ENCODE peak calls at places on chromosomes 4 and X, in six cellular contexts. One of them, this sample, is unnamed. For H3K27me3, the result is how much of the 10 kb centered on the place peaks cover.

GRCh38 chrX:131802836-131803626 is 220.1 kb upstream of the STK26 start:
- DNase-seq in AG04450: no peak
- DNase-seq in ascending aorta: peak
- DNase-seq in HCT116: no peak
- DNase-seq in heart right ventricle: peak
- DNase-seq in lower lobe of right lung: no peak
- DNase-seq in this sample: peak

GRCh38 chrX:52346462-52347165 is 22.2 kb upstream of the XAGE2 start:
- DNase-seq in AG04450: no peak
- DNase-seq in ascending aorta: no peak
- DNase-seq in HCT116: peak
- DNase-seq in heart right ventricle: no peak
- DNase-seq in lower lobe of right lung: no peak
- DNase-seq in this sample: no peak

GRCh38 chr4:39103291-39103690 is 41.3 kb downstream of the KLHL5 start:
- DNase-seq in AG04450: no peak
- DNase-seq in ascending aorta: no peak
- DNase-seq in HCT116: no peak
- DNase-seq in heart right ventricle: no peak
- DNase-seq in lower lobe of right lung: no peak
- DNase-seq in this sample: no peak

GRCh38 chr4:123298798-123299197 is 97.8 kb upstream of the SPRY1 start:
- DNase-seq in AG04450: no peak
- DNase-seq in ascending aorta: no peak
- DNase-seq in HCT116: no peak
- DNase-seq in heart right ventricle: no peak
- DNase-seq in lower lobe of right lung: no peak
- DNase-seq in this sample: no peak

GRCh38 chrX:117713411-117713810 is 403.2 kb downstream of the KLHL13 start:
- DNase-seq in AG04450: no peak
- DNase-seq in ascending aorta: no peak
- DNase-seq in HCT116: no peak
- DNase-seq in heart right ventricle: no peak
- DNase-seq in lower lobe of right lung: no peak
- DNase-seq in this sample: no peak

GRCh38 chr4:28014469-28014868 is 1153.8 kb downstream of the STIM2 start:
- DNase-seq in AG04450: no peak
- DNase-seq in ascending aorta: no peak
- DNase-seq in HCT116: no peak
- DNase-seq in heart right ventricle: no peak
- DNase-seq in lower lobe of right lung: no peak
- DNase-seq in this sample: no peak

GRCh38 chrX:155326610-155327009 is 7.8 kb downstream of the CLIC2 start:
- DNase-seq in AG04450: no peak
- DNase-seq in ascending aorta: no peak
- DNase-seq in HCT116: no peak
- DNase-seq in heart right ventricle: no peak
- DNase-seq in lower lobe of right lung: no peak
- DNase-seq in this sample: no peak

GRCh38 chr4:522911-523443 is 24.0 kb downstream of the PIGG start:
- DNase-seq in AG04450: no peak
- DNase-seq in ascending aorta: no peak
- DNase-seq in HCT116: no peak
- DNase-seq in heart right ventricle: no peak
- DNase-seq in lower lobe of right lung: no peak
- DNase-seq in this sample: no peak

GRCh38 chr4:160182727-160183126 is 1079.8 kb downstream of the RAPGEF2 start:
- DNase-seq in AG04450: no peak
- DNase-seq in ascending aorta: no peak
- DNase-seq in HCT116: no peak
- DNase-seq in heart right ventricle: no peak
- DNase-seq in lower lobe of right lung: no peak
- DNase-seq in this sample: no peak

DNA sequence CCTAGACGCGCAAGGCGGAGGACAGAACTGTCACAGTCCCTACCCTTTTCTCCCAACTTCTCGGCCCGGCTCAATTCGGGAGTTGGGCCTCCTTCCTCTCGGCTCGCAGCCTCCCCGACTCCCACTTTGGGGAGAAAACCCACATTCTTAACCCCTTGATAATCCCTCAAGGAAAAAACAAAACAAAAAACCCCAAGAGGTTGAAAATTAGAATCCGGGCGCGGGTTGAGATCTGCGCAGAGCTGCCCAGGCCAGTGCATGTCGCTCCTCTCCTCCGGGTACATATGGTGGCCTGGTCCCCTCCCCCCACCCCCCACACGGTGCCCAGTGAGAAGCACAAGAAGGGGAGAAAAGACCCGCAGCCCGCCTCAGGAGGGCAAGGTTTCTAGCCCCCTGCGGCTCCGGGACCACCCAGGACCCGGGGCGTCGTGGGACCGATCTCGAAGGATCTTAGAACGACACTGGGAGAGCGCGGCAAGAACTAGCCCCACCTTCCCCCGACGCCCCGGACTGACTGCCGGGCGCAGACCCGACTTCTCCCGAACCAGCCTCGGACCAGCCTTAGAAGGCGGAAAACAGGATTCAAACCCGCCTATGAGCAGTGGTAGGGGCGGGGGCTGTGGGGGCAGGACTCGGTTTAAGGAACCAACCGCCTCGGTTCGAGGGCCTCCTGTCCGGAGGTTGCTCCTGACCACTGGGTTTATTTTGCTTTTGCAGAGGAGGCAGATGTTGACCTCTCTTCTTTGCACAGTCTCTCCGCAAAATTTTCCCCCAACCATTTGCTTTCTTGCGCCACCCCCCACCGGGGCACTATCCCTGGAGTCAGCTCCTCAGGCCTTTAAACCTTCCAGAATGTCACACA is 2.5 kb upstream of the PDGFRA start:
- DNase-seq in AG04450: peak
- DNase-seq in ascending aorta: no peak
- DNase-seq in HCT116: no peak
- DNase-seq in heart right ventricle: peak
- DNase-seq in lower lobe of right lung: peak
- DNase-seq in this sample: peak
- H3K27me3 ChIP-seq in AG04450: under half
- H3K27me3 ChIP-seq in ascending aorta: under half
- H3K27me3 ChIP-seq in HCT116: under half
- H3K27me3 ChIP-seq in heart right ventricle: half or more
- H3K27me3 ChIP-seq in lower lobe of right lung: half or more
- H3K27me3 ChIP-seq in this sample: under half

GRCh38 chrX:41732260-41732659 is 8.3 kb downstream of the GPR82 start:
- DNase-seq in AG04450: no peak
- DNase-seq in ascending aorta: no peak
- DNase-seq in HCT116: no peak
- DNase-seq in heart right ventricle: no peak
- DNase-seq in lower lobe of right lung: no peak
- DNase-seq in this sample: no peak

GRCh38 chrX:41730101-41730500 is 6.1 kb downstream of the GPR82 start:
- DNase-seq in AG04450: no peak
- DNase-seq in ascending aorta: no peak
- DNase-seq in HCT116: no peak
- DNase-seq in heart right ventricle: no peak
- DNase-seq in lower lobe of right lung: no peak
- DNase-seq in this sample: no peak

GRCh38 chrX:41737065-41737464 is 13.1 kb downstream of the GPR82 start:
- DNase-seq in AG04450: no peak
- DNase-seq in ascending aorta: no peak
- DNase-seq in HCT116: no peak
- DNase-seq in heart right ventricle: no peak
- DNase-seq in lower lobe of right lung: no peak
- DNase-seq in this sample: no peak

GRCh38 chrX:41734530-41734929 is 10.5 kb downstream of the GPR82 start:
- DNase-seq in AG04450: no peak
- DNase-seq in ascending aorta: no peak
- DNase-seq in HCT116: peak
- DNase-seq in heart right ventricle: no peak
- DNase-seq in lower lobe of right lung: no peak
- DNase-seq in this sample: no peak

GRCh38 chrX:41733939-41734338 is 10.0 kb downstream of the GPR82 start:
- DNase-seq in AG04450: no peak
- DNase-seq in ascending aorta: no peak
- DNase-seq in HCT116: no peak
- DNase-seq in heart right ventricle: no peak
- DNase-seq in lower lobe of right lung: no peak
- DNase-seq in this sample: no peak
- H3K27me3 ChIP-seq in AG04450: under half
- H3K27me3 ChIP-seq in ascending aorta: under half
- H3K27me3 ChIP-seq in HCT116: under half
- H3K27me3 ChIP-seq in heart right ventricle: under half
- H3K27me3 ChIP-seq in lower lobe of right lung: under half
- H3K27me3 ChIP-seq in this sample: under half

DNA sequence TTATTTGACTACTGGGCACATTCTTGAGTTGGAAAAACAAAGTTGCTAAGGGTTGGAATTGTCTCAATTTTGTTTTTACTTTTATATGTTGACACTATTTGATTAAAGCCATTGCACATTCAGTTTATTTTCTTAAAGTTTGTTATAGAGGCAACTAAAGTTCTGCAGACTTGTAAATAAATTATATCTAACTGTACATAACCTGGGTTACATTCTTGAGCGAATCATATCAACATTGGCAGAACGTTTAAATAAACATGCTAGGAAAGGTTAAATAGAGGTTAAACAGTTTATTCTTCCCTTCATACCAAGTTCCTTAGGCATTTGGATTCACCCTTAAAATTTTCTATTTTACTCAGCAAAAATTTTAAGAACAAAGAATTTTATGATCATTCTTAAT is 74.5 kb downstream of the UCHL1 start:
- DNase-seq in AG04450: no peak
- DNase-seq in ascending aorta: no peak
- DNase-seq in HCT116: no peak
- DNase-seq in heart right ventricle: no peak
- DNase-seq in lower lobe of right lung: no peak
- DNase-seq in this sample: no peak
- H3K27me3 ChIP-seq in AG04450: under half
- H3K27me3 ChIP-seq in ascending aorta: under half
- H3K27me3 ChIP-seq in HCT116: under half
- H3K27me3 ChIP-seq in heart right ventricle: under half
- H3K27me3 ChIP-seq in lower lobe of right lung: under half
- H3K27me3 ChIP-seq in this sample: under half

DNA sequence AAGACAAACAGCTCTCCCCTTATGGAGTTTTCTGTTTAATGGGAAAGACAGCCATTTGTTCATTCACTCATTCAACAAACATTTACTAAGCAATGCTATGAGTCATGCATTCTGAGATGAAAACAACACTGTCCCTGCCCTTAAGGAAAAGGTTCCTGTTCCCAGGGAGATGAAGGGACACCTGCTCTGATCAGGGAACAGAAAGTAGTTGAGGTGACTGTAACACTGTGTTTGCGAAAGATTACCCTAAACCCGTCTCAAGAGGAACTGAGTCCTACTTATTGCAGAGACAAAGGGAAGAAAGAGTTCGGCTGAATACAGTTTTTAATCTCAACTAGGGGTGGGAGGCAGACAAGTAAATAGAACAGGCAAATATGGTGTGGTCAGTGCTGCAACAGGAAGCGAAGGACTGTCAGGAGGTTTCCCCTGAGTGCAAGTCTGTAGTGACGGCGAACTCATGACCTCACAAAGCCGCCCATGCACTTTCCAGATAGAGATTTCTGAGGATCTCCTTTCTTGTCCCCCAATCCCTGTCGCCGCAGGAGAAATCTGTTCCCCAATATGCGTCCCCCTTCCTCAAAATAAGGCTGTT is 712 bp downstream of the STX18 start:
- DNase-seq in AG04450: no peak
- DNase-seq in ascending aorta: no peak
- DNase-seq in HCT116: no peak
- DNase-seq in heart right ventricle: no peak
- DNase-seq in lower lobe of right lung: peak
- DNase-seq in this sample: no peak
- H3K27me3 ChIP-seq in AG04450: under half
- H3K27me3 ChIP-seq in ascending aorta: under half
- H3K27me3 ChIP-seq in HCT116: under half
- H3K27me3 ChIP-seq in heart right ventricle: under half
- H3K27me3 ChIP-seq in lower lobe of right lung: under half
- H3K27me3 ChIP-seq in this sample: under half

GRCh38 chr4:90127223-90127705 is at the start of gene CCSER1:
- DNase-seq in AG04450: no peak
- DNase-seq in ascending aorta: no peak
- DNase-seq in HCT116: peak
- DNase-seq in heart right ventricle: peak
- DNase-seq in lower lobe of right lung: peak
- DNase-seq in this sample: peak

GRCh38 chr4:90126805-90127204 is 389 bp upstream of the CCSER1 start:
- DNase-seq in AG04450: no peak
- DNase-seq in ascending aorta: no peak
- DNase-seq in HCT116: no peak
- DNase-seq in heart right ventricle: no peak
- DNase-seq in lower lobe of right lung: no peak
- DNase-seq in this sample: no peak

GRCh38 chr4:90121961-90122748 is 5.0 kb upstream of the CCSER1 start:
- DNase-seq in AG04450: no peak
- DNase-seq in ascending aorta: no peak
- DNase-seq in HCT116: no peak
- DNase-seq in heart right ventricle: no peak
- DNase-seq in lower lobe of right lung: no peak
- DNase-seq in this sample: no peak

GRCh38 chr4:90127706-90128345 is 632 bp downstream of the CCSER1 start:
- DNase-seq in AG04450: no peak
- DNase-seq in ascending aorta: no peak
- DNase-seq in HCT116: no peak
- DNase-seq in heart right ventricle: peak
- DNase-seq in lower lobe of right lung: peak
- DNase-seq in this sample: no peak
- H3K27me3 ChIP-seq in AG04450: under half
- H3K27me3 ChIP-seq in ascending aorta: under half
- H3K27me3 ChIP-seq in HCT116: under half
- H3K27me3 ChIP-seq in heart right ventricle: under half
- H3K27me3 ChIP-seq in lower lobe of right lung: under half
- H3K27me3 ChIP-seq in this sample: under half

DNA sequence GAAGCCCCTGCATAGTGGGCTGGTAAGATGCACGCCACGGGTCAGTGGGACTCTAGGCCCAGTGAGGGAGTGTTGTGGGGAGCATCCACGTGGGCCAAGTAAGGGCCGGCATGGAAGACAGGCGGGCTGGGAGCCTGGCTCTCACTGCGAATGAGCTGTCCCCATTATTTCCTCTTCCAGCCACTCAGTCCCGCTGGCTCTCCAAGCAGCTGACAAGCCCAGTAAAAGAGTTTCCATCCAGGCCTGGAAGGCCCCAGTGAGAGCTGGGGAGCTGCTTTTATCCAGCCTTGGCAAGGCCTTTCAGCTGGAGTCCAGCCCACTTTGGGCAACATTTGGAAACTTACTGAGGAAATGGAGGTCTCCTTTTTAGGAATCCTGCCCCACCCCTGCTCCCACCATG is 24.9 kb downstream of the APLN start:
- DNase-seq in AG04450: no peak
- DNase-seq in ascending aorta: no peak
- DNase-seq in HCT116: no peak
- DNase-seq in heart right ventricle: no peak
- DNase-seq in lower lobe of right lung: no peak
- DNase-seq in this sample: no peak
- H3K27me3 ChIP-seq in AG04450: under half
- H3K27me3 ChIP-seq in ascending aorta: under half
- H3K27me3 ChIP-seq in HCT116: under half
- H3K27me3 ChIP-seq in heart right ventricle: under half
- H3K27me3 ChIP-seq in lower lobe of right lung: under half
- H3K27me3 ChIP-seq in this sample: under half